ENCODE peak calls at places on chromosome 3, in four cellular contexts. C, W, V and G are unnamed samples.

GRCh38 chr3:166444756-166445155 is 607.5 kb upstream of the BCHE start:
- DNase-seq in W (no peak), V (no peak), C (no peak), G (no peak)

GRCh38 chr3:33441322-33441976 is 1.2 kb upstream of the UBP1 start:
- DNase-seq in C (no peak), W (no peak), V (no peak), G (no peak)

GRCh38 chr3:106294121-106294520 is 425.3 kb upstream of the CBLB start:
- DNase-seq in C (no peak), V (no peak), W (no peak), G (no peak)

GRCh38 chr3:99753268-99753975 is 64.2 kb upstream of the CMSS1 start:
- DNase-seq in C (no peak), W (peak; percentile 23), V (peak; percentile 67), G (peak; percentile 54)

GRCh38 chr3:29649815-29650547 is 369.1 kb downstream of the RBMS3 start:
- DNase-seq in V (peak; percentile 25), C (no peak), W (no peak), G (no peak)

GRCh38 chr3:156180077-156180476 is 59.7 kb downstream of the KCNAB1 start:
- DNase-seq in V (no peak), C (no peak), W (no peak), G (no peak)

GRCh38 chr3:117622130-117622841 is 912.7 kb downstream of the TUSC7 start:
- DNase-seq in C (no peak), V (no peak), W (no peak), G (no peak)

GRCh38 chr3:42830437-42831320 is 21.4 kb downstream of the ACKR2 start:
- DNase-seq in W (no peak), V (no peak), C (no peak), G (no peak)

GRCh38 chr3:127800508-127800907 is 21.8 kb downstream of the MGLL start:
- DNase-seq in V (no peak), C (no peak), W (no peak), G (no peak)

GRCh38 chr3:148955544-148956346 is 35.6 kb upstream of the GYG1 start:
- DNase-seq in V (peak; percentile 66), W (peak; percentile 38), C (no peak), G (no peak)

GRCh38 chr3:158804441-158804840 is 2.6 kb downstream of the MFSD1 start:
- DNase-seq in W (no peak), C (no peak), V (no peak), G (no peak)

GRCh38 chr3:58835075-58835474 is 168.5 kb upstream of the FAM3D start:
- DNase-seq in W (no peak), V (no peak), C (no peak), G (no peak)